ENCODE peak calls at places on chromosome 20, in eight cellular contexts. Q, T, H, L, O, U, D and P are unnamed samples.

GRCh38 chr20:9458075-9458818 is 56.1 kb upstream of the LAMP5 start:
- DNase-seq in D (peak; percentile 38), T (peak; percentile 29), U (no peak), L (no peak), H (peak; percentile 28), O (peak; percentile 31), Q (no peak), P (no peak)

GRCh38 chr20:51804754-51805153 is 2.4 kb upstream of the SALL4 start:
- DNase-seq in L (no peak), U (no peak), H (no peak), O (no peak), T (no peak), Q (no peak), D (no peak), P (no peak)

GRCh38 chr20:51185277-51185676 is 162.4 kb upstream of the KCNG1 start:
- DNase-seq in U (no peak), Q (no peak), L (no peak), D (no peak), O (no peak), T (no peak), H (no peak), P (no peak)

GRCh38 chr20:29079769-29080690 is 2177.4 kb upstream of the DEFB115 start:
- DNase-seq in U (peak; percentile 76), Q (no peak), L (peak; percentile 5), T (peak; percentile 17), O (no peak), H (no peak), D (peak; percentile 94), P (no peak)

GRCh38 chr20:22615425-22615824 is 31.1 kb upstream of the FOXA2 start:
- DNase-seq in O (no peak), T (no peak), L (no peak), U (no peak), D (no peak), H (no peak), Q (no peak), P (no peak)

GRCh38 chr20:45497971-45498494 is 17.4 kb downstream of the SPINT3 start:
- DNase-seq in O (no peak), L (no peak), Q (no peak), H (no peak), D (no peak), T (no peak), U (no peak), P (no peak)

GRCh38 chr20:35934050-35934449 is 20.3 kb downstream of the SCAND1 start:
- DNase-seq in H (no peak), U (no peak), Q (no peak), T (no peak), O (no peak), D (no peak), L (no peak), P (no peak)

GRCh38 chr20:51484141-51484815 is 58.2 kb downstream of the NFATC2 start:
- DNase-seq in D (no peak), U (no peak), L (no peak), Q (no peak), T (no peak), H (no peak), O (no peak), P (no peak)

GRCh38 chr20:33415948-33416347 is 14.6 kb upstream of the CDK5RAP1 start:
- DNase-seq in H (peak; percentile 62), O (no peak), U (no peak), T (no peak), D (peak; percentile 43), Q (peak; percentile 49), L (no peak), P (no peak)

GRCh38 chr20:25510721-25511120 is 74.6 kb downstream of the NINL start:
- DNase-seq in U (no peak), L (no peak), T (no peak), H (no peak), O (no peak), Q (peak; percentile 8), D (no peak), P (no peak)

GRCh38 chr20:52983726-52984450 is 11.7 kb downstream of the TSHZ2 start:
- DNase-seq in H (no peak), Q (no peak), T (no peak), D (no peak), U (no peak), L (no peak), O (no peak), P (no peak)

GRCh38 chr20:57573893-57574292 is 13.0 kb downstream of the PCK1 start:
- DNase-seq in H (peak; percentile 44), T (no peak), O (no peak), U (no peak), L (no peak), D (no peak), Q (no peak), P (no peak)
- TF ChIP-seq CTCF in H (peak; percentile 81), T (no peak), O (peak; percentile 25), U (no peak), L (no peak), D (no peak), Q (no peak), P (peak; percentile 20)

DNA sequence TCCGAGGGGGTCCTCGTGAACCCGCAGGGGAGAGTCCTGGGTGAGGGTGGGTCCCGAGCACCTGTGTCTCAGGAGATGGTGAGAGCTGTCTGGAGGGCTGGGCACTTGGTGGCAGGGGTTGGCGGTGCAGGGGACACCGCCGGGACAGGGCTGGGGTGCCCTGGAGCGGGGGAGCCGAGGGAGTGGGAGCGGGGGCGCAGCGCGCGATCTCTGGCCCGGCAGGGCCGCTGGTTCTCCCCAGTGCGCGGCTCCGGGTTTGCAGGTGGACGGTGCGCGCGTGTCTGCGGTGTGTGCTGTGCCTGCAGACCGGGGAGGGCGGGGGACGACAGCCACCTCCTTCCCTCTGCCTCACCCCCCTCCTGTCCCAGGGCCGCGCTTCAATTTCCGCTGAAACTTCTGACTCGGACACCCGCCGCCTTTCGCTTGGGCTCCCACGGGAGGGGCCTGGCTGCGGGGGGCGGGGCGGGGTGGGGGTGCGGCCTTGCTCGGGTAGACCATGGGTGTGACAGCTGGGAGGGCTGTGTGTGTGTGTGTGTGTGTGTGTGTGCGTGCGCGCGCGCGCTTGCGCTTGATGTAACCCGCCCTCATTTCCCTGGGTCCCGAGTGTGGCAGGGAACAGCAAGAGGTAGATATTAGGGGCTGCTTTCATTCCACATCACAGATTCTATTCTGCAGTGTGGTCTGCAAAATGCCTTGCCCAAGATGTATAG is 1.2 kb downstream of the TRIB3 start:
- DNase-seq in O (peak; percentile 50), T (peak; percentile 89), Q (no peak), H (peak; percentile 92), U (peak; percentile 90), D (peak; percentile 91), L (peak; percentile 61), P (peak; percentile 85)
- H3K4me3 ChIP-seq in O (peak overlapping the region; percentile 69), T (peak overlapping the region; percentile 67), Q (peak overlapping the region; percentile 50), H (peak overlapping the region; percentile 92), U (peak overlapping the region; percentile 82), D (peak overlapping the region; percentile 93), L (peak overlapping the region; percentile 76), P (peak overlapping the region; percentile 92)

GRCh38 chr20:3223937-3224680 is 14.8 kb downstream of the ITPA start:
- DNase-seq in D (no peak), L (no peak), Q (no peak), T (no peak), O (no peak), U (peak; percentile 57), H (no peak), P (no peak)
- TF ChIP-seq CTCF in D (no peak), L (no peak), Q (no peak), T (no peak), O (no peak), U (no peak), H (no peak), P (no peak)

GRCh38 chr20:62973033-62973745 is 20.7 kb downstream of the SLC17A9 start:
- DNase-seq in H (no peak), U (no peak), D (no peak), O (no peak), Q (no peak), T (no peak), L (no peak), P (no peak)
- H3K4me3 ChIP-seq in H (no peak overlapping the region), U (no peak overlapping the region), D (peak overlapping the region; percentile 44), O (no peak overlapping the region), Q (no peak overlapping the region), T (no peak overlapping the region), L (peak overlapping the region; percentile 36), P (no peak overlapping the region)

GRCh38 chr20:1206749-1207148 is 3.5 kb downstream of the C20orf202 start:
- DNase-seq in T (no peak), L (no peak), Q (no peak), O (no peak), D (no peak), U (no peak), H (no peak), P (no peak)

GRCh38 chr20:1211954-1212497 is 8.8 kb downstream of the C20orf202 start:
- DNase-seq in Q (no peak), O (no peak), D (no peak), H (no peak), L (no peak), T (no peak), U (no peak), P (no peak)

GRCh38 chr20:1210501-1210900 is 7.2 kb downstream of the C20orf202 start:
- DNase-seq in Q (no peak), H (no peak), T (no peak), O (no peak), U (no peak), L (no peak), D (no peak), P (no peak)

GRCh38 chr20:1207293-1207884 is 4.1 kb downstream of the C20orf202 start:
- DNase-seq in H (no peak), Q (no peak), O (no peak), U (no peak), T (no peak), L (no peak), D (no peak), P (no peak)

GRCh38 chr20:1209447-1210387 is 6.5 kb downstream of the C20orf202 start:
- DNase-seq in D (peak; percentile 29), L (no peak), H (no peak), T (no peak), U (no peak), O (no peak), Q (no peak), P (no peak)
- TF ChIP-seq CTCF in D (peak; percentile 39), L (no peak), H (peak; percentile 23), T (no peak), U (no peak), O (peak; percentile 65), Q (no peak), P (no peak)

GRCh38 chr20:3786126-3786484 is 435 bp downstream of the CENPB start:
- DNase-seq in D (peak; percentile 80), L (no peak), T (peak; percentile 58), O (peak; percentile 56), U (peak; percentile 86), Q (no peak), H (no peak), P (peak; percentile 71)
- H3K4me3 ChIP-seq in D (peak overlapping the region; percentile 86), L (peak overlapping the region; percentile 46), T (peak overlapping the region; percentile 35), O (peak overlapping the region; percentile 71), U (peak overlapping the region; percentile 73), Q (peak overlapping the region; percentile 42), H (peak overlapping the region; percentile 71), P (peak overlapping the region; percentile 76)